ENCODE peak calls at places on chromosome X, in five cellular contexts. T is lower leg skin, E is upper lobe of left lung, L is ovary, B is NB4. X is an unnamed sample.

GRCh38 chrX:85611926-85612325 is 232.5 kb upstream of the POF1B start:
- DNase-seq in T (no peak), E (no peak), L (no peak), B (peak; percentile 15), X (no peak)

GRCh38 chrX:130523460-130524394 is 121.9 kb downstream of the RBMX2 start:
- DNase-seq in T (no peak), E (peak; percentile 50), L (no peak), B (peak; percentile 10), X (peak; percentile 18)

GRCh38 chrX:22246620-22247019 is 26.1 kb upstream of the CBLL2 start:
- DNase-seq in T (no peak), E (no peak), L (no peak), B (no peak), X (no peak)

GRCh38 chrX:21683910-21684309 is 25.8 kb upstream of the KLHL34 start:
- DNase-seq in T (no peak), E (no peak), L (no peak), B (no peak), X (no peak)

GRCh38 chrX:47690175-47690574 is 31.2 kb upstream of the UXT start:
- DNase-seq in T (no peak), E (no peak), L (no peak), B (peak; percentile 11), X (no peak)

GRCh38 chrX:338836-339400 is 20.3 kb upstream of the GTPBP6 start:
- DNase-seq in T (no peak), E (peak; percentile 78), L (no peak), B (no peak), X (peak; percentile 54)

GRCh38 chrX:140821280-140821679 is 111.7 kb downstream of the LINC00632 start:
- DNase-seq in T (no peak), E (no peak), L (no peak), B (no peak), X (no peak)

GRCh38 chrX:110317079-110317819 is 636 bp downstream of the AMMECR1 start:
- DNase-seq in T (peak; percentile 13), E (peak; percentile 75), L (peak; percentile 29), B (peak; percentile 50), X (peak; percentile 9)

GRCh38 chrX:136166221-136166855 is 19.0 kb downstream of the FHL1 start:
- DNase-seq in T (no peak), E (no peak), L (no peak), B (peak; percentile 27), X (no peak)

GRCh38 chrX:45771560-45772340 is 571.1 kb upstream of the DIPK2B start:
- DNase-seq in T (no peak), E (peak; percentile 29), L (no peak), B (peak; percentile 71), X (no peak)

GRCh38 chrX:16487620-16488380 is 162.2 kb upstream of the S100G start:
- DNase-seq in T (no peak), E (no peak), L (no peak), B (no peak), X (no peak)

GRCh38 chrX:9566150-9566621 is 101.3 kb downstream of the TBL1X start:
- DNase-seq in T (peak; percentile 51), E (no peak), L (peak; percentile 70), B (no peak), X (peak; percentile 74)

GRCh38 chrX:110442631-110443030 is 84.0 kb downstream of the RTL9 start:
- DNase-seq in T (no peak), E (no peak), L (no peak), B (peak; percentile 45), X (no peak)

GRCh38 chrX:18758166-18758932 is 50.9 kb downstream of the PPEF1 start:
- DNase-seq in T (no peak), E (no peak), L (no peak), B (no peak), X (no peak)

GRCh38 chrX:123771449-123772064 is 38.7 kb upstream of the THOC2 start:
- DNase-seq in T (no peak), E (no peak), L (no peak), B (no peak), X (no peak)

GRCh38 chrX:55057691-55058249 is 17.1 kb upstream of the PAGE2B start:
- DNase-seq in T (peak; percentile 17), E (no peak), L (peak; percentile 40), B (peak; percentile 20), X (no peak)

GRCh38 chrX:57929373-57929772 is 19.1 kb upstream of the ZXDA start:
- DNase-seq in T (no peak), E (no peak), L (no peak), B (peak; percentile 66), X (no peak)

GRCh38 chrX:46582964-46583363 is 9.4 kb downstream of the CHST7 start:
- DNase-seq in T (no peak), E (no peak), L (no peak), B (no peak), X (no peak)

GRCh38 chrX:13398073-13398823 is 78.4 kb upstream of the ATXN3L start:
- DNase-seq in T (peak; percentile 35), E (no peak), L (peak; percentile 33), B (peak; percentile 26), X (peak; percentile 17)

GRCh38 chrX:133412665-133413064 is 2.6 kb downstream of the GPC4 start:
- DNase-seq in T (no peak), E (no peak), L (no peak), B (no peak), X (no peak)

GRCh38 chrX:121832446-121832845 is 785.0 kb downstream of the GLUD2 start:
- DNase-seq in T (no peak), E (no peak), L (no peak), B (no peak), X (no peak)

GRCh38 chrX:131572372-131573014 is 28.6 kb downstream of the OR13H1 start:
- DNase-seq in T (no peak), E (no peak), L (no peak), B (no peak), X (no peak)

GRCh38 chrX:38426785-38427184 is 74.4 kb downstream of the OTC start:
- DNase-seq in T (no peak), E (no peak), L (no peak), B (peak; percentile 15), X (no peak)

GRCh38 chrX:19842542-19842941 is 44.9 kb downstream of the SH3KBP1 start:
- DNase-seq in T (no peak), E (no peak), L (no peak), B (peak; percentile 45), X (no peak)

GRCh38 chrX:74853255-74853654 is 72.0 kb downstream of the NEXMIF start:
- DNase-seq in T (no peak), E (no peak), L (no peak), B (no peak), X (no peak)

GRCh38 chrX:47143894-47144625 is 442 bp downstream of the NDUFB11 start:
- DNase-seq in T (peak; percentile 21), E (peak; percentile 89), L (peak; percentile 56), B (no peak), X (peak; percentile 54)

GRCh38 chrX:16416588-16416987 is 233.4 kb upstream of the S100G start:
- DNase-seq in T (no peak), E (no peak), L (no peak), B (no peak), X (no peak)

GRCh38 chrX:55342533-55343501 is 78.1 kb upstream of the PAGE3 start:
- DNase-seq in T (peak; percentile 13), E (no peak), L (no peak), B (peak; percentile 31), X (no peak)

GRCh38 chrX:147911192-147912022 is at the start of gene FMR1:
- DNase-seq in T (peak; percentile 91), E (peak; percentile 97), L (peak; percentile 95), B (peak; percentile 92), X (peak; percentile 93)
- TF ChIP-seq POLR2A in T (no peak), E (peak; percentile 14), L (peak; percentile 24), B (peak; percentile 29), X (no peak)

GRCh38 chrX:2690856-2691542 is at the start of gene CD99:
- DNase-seq in T (peak; percentile 88), E (peak; percentile 98), L (peak; percentile 92), B (peak; percentile 90), X (peak; percentile 93)
- TF ChIP-seq POLR2A in T (no peak), E (peak; percentile 87), L (peak; percentile 42), B (no peak), X (no peak)

DNA sequence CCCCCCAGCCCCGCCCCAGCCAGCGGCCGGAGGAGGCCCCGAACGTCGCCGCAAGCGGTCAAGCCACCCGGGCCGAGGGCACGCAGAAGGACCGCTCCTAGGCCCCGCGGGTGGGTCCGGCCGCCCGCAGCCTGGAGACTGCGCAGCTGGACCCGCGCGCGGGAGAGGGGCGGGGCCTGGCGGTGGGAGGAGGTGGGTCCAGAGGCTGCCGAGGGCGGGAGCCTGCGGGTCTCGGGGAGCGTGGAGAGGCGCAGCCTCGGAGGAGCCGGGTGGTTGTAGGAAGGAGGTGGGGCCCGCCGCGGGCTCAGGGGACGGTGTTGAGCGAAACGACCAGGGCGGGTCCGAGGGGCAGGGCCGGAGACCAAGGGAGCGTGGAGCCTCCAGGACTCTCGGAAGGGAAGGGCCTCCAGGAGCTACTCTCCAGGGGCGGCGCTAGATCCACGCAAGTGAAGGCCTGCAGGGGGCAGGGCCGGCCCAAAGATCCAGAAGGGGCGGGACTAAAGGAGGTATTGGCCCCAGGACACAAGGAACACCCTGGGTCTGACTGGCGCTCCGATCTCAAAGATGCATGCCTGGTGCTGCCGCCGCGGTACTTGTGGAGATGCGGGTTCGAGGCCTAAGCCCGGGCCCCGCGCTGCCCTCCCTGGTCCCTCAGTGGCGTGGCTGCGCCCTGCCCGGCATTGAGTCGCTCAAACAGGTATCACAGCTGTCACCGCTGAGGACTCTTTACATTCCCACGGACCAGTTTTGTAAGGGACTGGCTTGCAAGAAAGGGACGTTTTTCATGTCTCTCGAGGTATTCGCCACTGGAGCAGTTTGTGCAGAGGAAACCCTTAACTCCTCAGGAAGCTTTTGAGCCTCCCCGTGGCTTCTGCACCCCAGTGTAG is 5.9 kb downstream of the TIMM17B start:
- DNase-seq in T (peak; percentile 79), E (peak; percentile 95), L (peak; percentile 90), B (peak; percentile 62), X (peak; percentile 81)
- TF ChIP-seq POLR2A in T (no peak), E (no peak), L (peak; percentile 62), B (no peak), X (peak; percentile 40)

GRCh38 chrX:154434394-154435168 is 2.4 kb upstream of the GDI1 start:
- DNase-seq in T (no peak), E (no peak), L (no peak), B (no peak), X (no peak)

GRCh38 chrX:154436597-154437397 is at the start of gene GDI1:
- DNase-seq in T (no peak), E (peak; percentile 94), L (peak; percentile 56), B (peak; percentile 65), X (peak; percentile 72)

GRCh38 chrX:154436290-154436596 is 711 bp upstream of the GDI1 start:
- DNase-seq in T (no peak), E (no peak), L (no peak), B (no peak), X (no peak)

GRCh38 chrX:154433605-154434004 is 3.3 kb upstream of the GDI1 start:
- DNase-seq in T (no peak), E (no peak), L (no peak), B (no peak), X (peak; percentile 2)

GRCh38 chrX:154435171-154435733 is 1.7 kb upstream of the GDI1 start:
- DNase-seq in T (no peak), E (no peak), L (no peak), B (no peak), X (no peak)
- TF ChIP-seq POLR2A in T (no peak), E (no peak), L (no peak), B (no peak), X (no peak)

X was measured in heart left ventricle.